ENCODE peak calls at places on chromosome 5, in four cellular contexts. One of them, this sample, is unnamed.
A peak's percentile ranks its signal among the peaks of the same experiment; 100 is the strongest.

GRCh38 chr5:43623048-43623447 is 20.1 kb downstream of the NNT start:
- DNase-seq in HepG2: no peak
- DNase-seq in K562: no peak
- DNase-seq in SK-N-SH: no peak
- DNase-seq in this sample: no peak

GRCh38 chr5:149666212-149666852 is 63.8 kb upstream of the PPARGC1B start:
- DNase-seq in HepG2: no peak
- DNase-seq in SK-N-SH: no peak
- DNase-seq in K562: peak; percentile 75
- DNase-seq in this sample: no peak

GRCh38 chr5:5585751-5586341 is 163.4 kb downstream of the ICE1 start:
- DNase-seq in HepG2: no peak
- DNase-seq in SK-N-SH: no peak
- DNase-seq in K562: no peak
- DNase-seq in this sample: no peak

GRCh38 chr5:141805874-141806273 is 72.3 kb downstream of the PCDH1 start:
- DNase-seq in SK-N-SH: no peak
- DNase-seq in K562: no peak
- DNase-seq in HepG2: no peak
- DNase-seq in this sample: no peak

GRCh38 chr5:111197523-111197922 is 26.7 kb upstream of the CAMK4 start:
- DNase-seq in HepG2: peak; percentile 44
- DNase-seq in K562: no peak
- DNase-seq in SK-N-SH: peak; percentile 21
- DNase-seq in this sample: no peak

GRCh38 chr5:24598926-24599325 is 45.9 kb downstream of the CDH10 start:
- DNase-seq in HepG2: no peak
- DNase-seq in K562: no peak
- DNase-seq in SK-N-SH: no peak
- DNase-seq in this sample: no peak

GRCh38 chr5:110903966-110904365 is 165.2 kb downstream of the SLC25A46 start:
- DNase-seq in K562: no peak
- DNase-seq in SK-N-SH: no peak
- DNase-seq in HepG2: no peak
- DNase-seq in this sample: no peak

GRCh38 chr5:74028976-74029375 is 403.0 kb downstream of the ARHGEF28 start:
- DNase-seq in SK-N-SH: no peak
- DNase-seq in HepG2: no peak
- DNase-seq in K562: no peak
- DNase-seq in this sample: no peak

GRCh38 chr5:177487975-177488374 is 9.4 kb downstream of the PDLIM7 start:
- DNase-seq in K562: no peak
- DNase-seq in HepG2: no peak
- DNase-seq in SK-N-SH: peak; percentile 48
- DNase-seq in this sample: no peak

GRCh38 chr5:133818031-133818431 is 150.4 kb downstream of the C5orf15 start:
- DNase-seq in HepG2: no peak
- DNase-seq in K562: no peak
- DNase-seq in SK-N-SH: no peak
- DNase-seq in this sample: no peak

GRCh38 chr5:50667653-50668403 is 1.4 kb downstream of the PARP8 start:
- DNase-seq in HepG2: no peak
- DNase-seq in SK-N-SH: peak; percentile 82
- DNase-seq in K562: no peak
- DNase-seq in this sample: peak; percentile 79

GRCh38 chr5:176527246-176528222 is 9.7 kb downstream of the RNF44 start:
- DNase-seq in SK-N-SH: no peak
- DNase-seq in HepG2: no peak
- DNase-seq in K562: no peak
- DNase-seq in this sample: no peak

GRCh38 chr5:145362261-145362660 is 472.9 kb downstream of the PRELID2 start:
- DNase-seq in HepG2: no peak
- DNase-seq in K562: no peak
- DNase-seq in SK-N-SH: no peak
- DNase-seq in this sample: no peak

GRCh38 chr5:167451091-167451490 is 840.4 kb upstream of the WWC1 start:
- DNase-seq in SK-N-SH: no peak
- DNase-seq in HepG2: no peak
- DNase-seq in K562: no peak
- DNase-seq in this sample: no peak

GRCh38 chr5:114184006-114184405 is 177.9 kb upstream of the KCNN2 start:
- DNase-seq in SK-N-SH: no peak
- DNase-seq in HepG2: no peak
- DNase-seq in K562: no peak
- DNase-seq in this sample: no peak

GRCh38 chr5:34516686-34517085 is 139.4 kb upstream of the RAI14 start:
- DNase-seq in K562: no peak
- DNase-seq in SK-N-SH: no peak
- DNase-seq in HepG2: no peak
- DNase-seq in this sample: no peak

GRCh38 chr5:175866377-175866907 is 4.9 kb upstream of the CPLX2 start:
- DNase-seq in SK-N-SH: no peak
- DNase-seq in K562: no peak
- DNase-seq in HepG2: peak; percentile 27
- DNase-seq in this sample: no peak

GRCh38 chr5:131974956-131975726 is 29.7 kb upstream of the MEIKIN start:
- DNase-seq in K562: no peak
- DNase-seq in HepG2: no peak
- DNase-seq in SK-N-SH: no peak
- DNase-seq in this sample: no peak

GRCh38 chr5:139664273-139664693 is 16.1 kb downstream of the CXXC5 start:
- DNase-seq in HepG2: no peak
- DNase-seq in SK-N-SH: no peak
- DNase-seq in K562: no peak
- DNase-seq in this sample: no peak

GRCh38 chr5:7742241-7742656 is 108.7 kb downstream of the CFAP90 start:
- DNase-seq in SK-N-SH: no peak
- DNase-seq in HepG2: no peak
- DNase-seq in K562: no peak
- DNase-seq in this sample: no peak

GRCh38 chr5:74956278-74956677 is 90.1 kb upstream of the FAM169A start:
- DNase-seq in SK-N-SH: no peak
- DNase-seq in HepG2: no peak
- DNase-seq in K562: no peak
- DNase-seq in this sample: no peak

GRCh38 chr5:116652196-116652729 is 77.6 kb upstream of the SEMA6A start:
- DNase-seq in SK-N-SH: no peak
- DNase-seq in K562: no peak
- DNase-seq in HepG2: peak; percentile 97
- DNase-seq in this sample: peak; percentile 33

GRCh38 chr5:153147891-153148623 is 342.4 kb upstream of the GRIA1 start:
- DNase-seq in HepG2: peak; percentile 11
- DNase-seq in K562: no peak
- DNase-seq in SK-N-SH: peak; percentile 9
- DNase-seq in this sample: peak; percentile 17

GRCh38 chr5:129857124-129857523 is 47.1 kb upstream of the CHSY3 start:
- DNase-seq in K562: no peak
- DNase-seq in SK-N-SH: no peak
- DNase-seq in HepG2: no peak
- DNase-seq in this sample: no peak

GRCh38 chr5:124649548-124650501 is 96.6 kb downstream of the ZNF608 start:
- DNase-seq in K562: peak; percentile 46
- DNase-seq in SK-N-SH: peak; percentile 78
- DNase-seq in HepG2: no peak
- DNase-seq in this sample: no peak

GRCh38 chr5:135155616-135156214 is 121.7 kb upstream of the PITX1 start:
- DNase-seq in SK-N-SH: no peak
- DNase-seq in HepG2: no peak
- DNase-seq in K562: no peak
- DNase-seq in this sample: no peak

GRCh38 chr5:14420136-14420808 is 161.3 kb upstream of the OTULINL start:
- DNase-seq in HepG2: no peak
- DNase-seq in SK-N-SH: no peak
- DNase-seq in K562: no peak
- DNase-seq in this sample: no peak

GRCh38 chr5:59358005-59358404 is 535.5 kb downstream of the PDE4D start:
- DNase-seq in SK-N-SH: no peak
- DNase-seq in HepG2: no peak
- DNase-seq in K562: no peak
- DNase-seq in this sample: no peak

GRCh38 chr5:124825250-124825982 is 79.0 kb upstream of the ZNF608 start:
- DNase-seq in HepG2: no peak
- DNase-seq in K562: no peak
- DNase-seq in SK-N-SH: no peak
- DNase-seq in this sample: no peak

GRCh38 chr5:160479220-160479619 is 57.6 kb downstream of the PTTG1 start:
- DNase-seq in HepG2: no peak
- DNase-seq in SK-N-SH: no peak
- DNase-seq in K562: no peak
- DNase-seq in this sample: no peak

GRCh38 chr5:28703651-28704260 is 1665.4 kb upstream of the CDH9 start:
- DNase-seq in SK-N-SH: no peak
- DNase-seq in K562: no peak
- DNase-seq in HepG2: no peak
- DNase-seq in this sample: no peak

GRCh38 chr5:76388791-76389512 is 14.1 kb upstream of the IQGAP2 start:
- DNase-seq in K562: no peak
- DNase-seq in SK-N-SH: no peak
- DNase-seq in HepG2: no peak
- DNase-seq in this sample: no peak
- TF ChIP-seq FOXJ3 in K562: no peak
- TF ChIP-seq FOXJ3 in SK-N-SH: no peak
- TF ChIP-seq FOXJ3 in HepG2: no peak
- TF ChIP-seq FOXJ3 in this sample: no peak

GRCh38 chr5:62328772-62329491 is 22.9 kb downstream of the KIF2A start:
- DNase-seq in HepG2: no peak
- DNase-seq in SK-N-SH: no peak
- DNase-seq in K562: no peak
- DNase-seq in this sample: no peak
- TF ChIP-seq FOXJ3 in HepG2: no peak
- TF ChIP-seq FOXJ3 in SK-N-SH: no peak
- TF ChIP-seq FOXJ3 in K562: no peak
- TF ChIP-seq FOXJ3 in this sample: no peak

GRCh38 chr5:163383754-163384153 is 53.6 kb upstream of the CCNG1 start:
- DNase-seq in HepG2: no peak
- DNase-seq in K562: no peak
- DNase-seq in SK-N-SH: no peak
- DNase-seq in this sample: no peak

GRCh38 chr5:163384669-163385068 is 52.7 kb upstream of the CCNG1 start:
- DNase-seq in SK-N-SH: no peak
- DNase-seq in K562: no peak
- DNase-seq in HepG2: no peak
- DNase-seq in this sample: no peak

GRCh38 chr5:163379298-163380155 is 57.9 kb upstream of the CCNG1 start:
- DNase-seq in HepG2: peak; percentile 44
- DNase-seq in K562: peak; percentile 51
- DNase-seq in SK-N-SH: no peak
- DNase-seq in this sample: no peak

GRCh38 chr5:163385276-163385675 is 52.1 kb upstream of the CCNG1 start:
- DNase-seq in HepG2: no peak
- DNase-seq in SK-N-SH: no peak
- DNase-seq in K562: no peak
- DNase-seq in this sample: no peak

DNA sequence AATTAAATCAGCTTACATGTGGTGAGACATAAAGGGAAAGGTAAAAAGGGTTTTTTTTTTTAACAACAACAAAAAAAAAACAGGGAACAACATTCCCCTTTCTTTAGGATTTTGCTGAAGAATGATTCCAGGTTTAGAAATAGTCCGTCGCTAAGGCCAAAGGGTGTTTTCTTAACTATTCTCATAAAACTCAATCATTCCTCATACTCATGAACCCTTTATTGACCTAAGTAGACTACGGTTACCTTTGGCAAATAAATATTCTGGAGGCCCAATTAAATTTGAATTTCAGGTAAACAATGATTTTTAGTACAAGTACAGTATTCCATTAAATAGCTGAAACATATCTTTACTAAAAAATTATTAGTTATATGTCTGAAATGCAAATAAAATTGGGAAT is 55.6 kb upstream of the CCNG1 start:
- DNase-seq in HepG2: no peak
- DNase-seq in K562: no peak
- DNase-seq in SK-N-SH: no peak
- DNase-seq in this sample: no peak
- TF ChIP-seq FOXJ3 in HepG2: no peak
- TF ChIP-seq FOXJ3 in K562: no peak
- TF ChIP-seq FOXJ3 in SK-N-SH: no peak
- TF ChIP-seq FOXJ3 in this sample: no peak

GRCh38 chr5:68533571-68534051 is 318.1 kb downstream of the PIK3R1 start:
- DNase-seq in K562: no peak
- DNase-seq in SK-N-SH: peak; percentile 61
- DNase-seq in HepG2: no peak
- DNase-seq in this sample: no peak
- TF ChIP-seq FOXJ3 in K562: no peak
- TF ChIP-seq FOXJ3 in SK-N-SH: peak; percentile 77
- TF ChIP-seq FOXJ3 in HepG2: no peak
- TF ChIP-seq FOXJ3 in this sample: no peak

GRCh38 chr5:375336-375920 is 53.9 kb downstream of the AHRR start:
- DNase-seq in HepG2: no peak
- DNase-seq in K562: no peak
- DNase-seq in SK-N-SH: peak; percentile 26
- DNase-seq in this sample: peak; percentile 10
- TF ChIP-seq FOXJ3 in HepG2: no peak
- TF ChIP-seq FOXJ3 in K562: no peak
- TF ChIP-seq FOXJ3 in SK-N-SH: no peak
- TF ChIP-seq FOXJ3 in this sample: no peak

GRCh38 chr5:123180178-123180577 is 91.1 kb downstream of the PRDM6 start:
- DNase-seq in SK-N-SH: no peak
- DNase-seq in K562: no peak
- DNase-seq in HepG2: no peak
- DNase-seq in this sample: no peak

GRCh38 chr5:123178693-123179092 is 89.7 kb downstream of the PRDM6 start:
- DNase-seq in HepG2: no peak
- DNase-seq in SK-N-SH: no peak
- DNase-seq in K562: no peak
- DNase-seq in this sample: no peak

GRCh38 chr5:123182072-123182471 is 93.0 kb downstream of the PRDM6 start:
- DNase-seq in K562: no peak
- DNase-seq in SK-N-SH: no peak
- DNase-seq in HepG2: no peak
- DNase-seq in this sample: no peak

GRCh38 chr5:123180676-123181393 is 91.8 kb downstream of the PRDM6 start:
- DNase-seq in SK-N-SH: no peak
- DNase-seq in HepG2: no peak
- DNase-seq in K562: no peak
- DNase-seq in this sample: no peak

DNA sequence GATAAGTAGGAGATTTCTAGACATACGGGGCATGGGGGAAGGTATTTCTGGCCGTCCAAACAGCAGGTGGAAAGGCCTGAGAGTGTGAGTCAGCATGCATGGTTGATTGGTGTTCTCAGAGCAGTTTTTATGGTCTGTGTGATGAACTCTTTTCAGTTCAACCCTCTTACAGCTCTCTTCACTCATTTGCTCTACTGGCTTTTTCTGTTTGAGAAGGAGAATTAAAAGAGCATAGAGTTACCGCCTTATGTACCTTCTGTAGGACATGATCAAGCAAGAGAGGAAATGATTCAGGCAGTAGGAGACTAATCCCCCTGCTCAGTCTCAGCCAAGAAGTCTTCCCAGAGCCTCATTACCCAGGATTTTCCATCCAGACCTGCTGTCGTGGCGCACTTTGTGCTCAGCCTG is 92.4 kb downstream of the PRDM6 start:
- DNase-seq in K562: no peak
- DNase-seq in SK-N-SH: no peak
- DNase-seq in HepG2: no peak
- DNase-seq in this sample: no peak
- TF ChIP-seq FOXJ3 in K562: no peak
- TF ChIP-seq FOXJ3 in SK-N-SH: no peak
- TF ChIP-seq FOXJ3 in HepG2: no peak
- TF ChIP-seq FOXJ3 in this sample: no peak

This sample was measured in WTC11.